ENCODE peak calls at places on chromosomes 3 and 15, in four cellular contexts. One of them, this sample, is unnamed.

GRCh38 chr3:106251160-106251892 is 382.5 kb upstream of the CBLB start:
- DNase-seq in endodermal cell: no peak
- DNase-seq in endothelial cell: no peak
- DNase-seq in tibial nerve: no peak
- DNase-seq in this sample: no peak

GRCh38 chr15:95910643-95911212 is 419.8 kb upstream of the NR2F2 start:
- DNase-seq in endodermal cell: peak
- DNase-seq in endothelial cell: no peak
- DNase-seq in tibial nerve: no peak
- DNase-seq in this sample: no peak

GRCh38 chr3:127706785-127707351 is 34.1 kb downstream of the ABTB1 start:
- DNase-seq in endodermal cell: peak
- DNase-seq in endothelial cell: no peak
- DNase-seq in tibial nerve: no peak
- DNase-seq in this sample: no peak

GRCh38 chr3:120560304-120561250 is 35.6 kb upstream of the NDUFB4 start:
- DNase-seq in endodermal cell: peak
- DNase-seq in endothelial cell: peak
- DNase-seq in tibial nerve: no peak
- DNase-seq in this sample: no peak

GRCh38 chr3:70726096-70726745 is 413.8 kb upstream of the MDFIC2 start:
- DNase-seq in endodermal cell: no peak
- DNase-seq in endothelial cell: no peak
- DNase-seq in tibial nerve: no peak
- DNase-seq in this sample: no peak

GRCh38 chr3:193954752-193955151 is 181.2 kb upstream of the HES1 start:
- DNase-seq in endodermal cell: no peak
- DNase-seq in endothelial cell: no peak
- DNase-seq in tibial nerve: no peak
- DNase-seq in this sample: no peak

GRCh38 chr15:89998141-89998661 is 2.9 kb upstream of the ZNF710 start:
- DNase-seq in endodermal cell: no peak
- DNase-seq in endothelial cell: no peak
- DNase-seq in tibial nerve: no peak
- DNase-seq in this sample: no peak

GRCh38 chr3:62007036-62007435 is 366.3 kb downstream of the FEZF2 start:
- DNase-seq in endodermal cell: no peak
- DNase-seq in endothelial cell: no peak
- DNase-seq in tibial nerve: no peak
- DNase-seq in this sample: no peak

GRCh38 chr3:24042174-24042878 is 97.2 kb downstream of the NR1D2 start:
- DNase-seq in endodermal cell: no peak
- DNase-seq in endothelial cell: no peak
- DNase-seq in tibial nerve: no peak
- DNase-seq in this sample: no peak

GRCh38 chr3:185976977-185977678 is 39.3 kb upstream of the TRA2B start:
- DNase-seq in endodermal cell: peak
- DNase-seq in endothelial cell: peak
- DNase-seq in tibial nerve: peak
- DNase-seq in this sample: peak

GRCh38 chr3:120160050-120160449 is 65.8 kb upstream of the GSK3B start:
- DNase-seq in endodermal cell: no peak
- DNase-seq in endothelial cell: no peak
- DNase-seq in tibial nerve: peak
- DNase-seq in this sample: no peak

GRCh38 chr3:195914648-195915473 is 6.5 kb upstream of the TNK2 start:
- DNase-seq in endodermal cell: peak
- DNase-seq in endothelial cell: peak
- DNase-seq in tibial nerve: peak
- DNase-seq in this sample: peak

GRCh38 chr3:41682996-41683395 is 278.9 kb downstream of the ULK4 start:
- DNase-seq in endodermal cell: no peak
- DNase-seq in endothelial cell: no peak
- DNase-seq in tibial nerve: no peak
- DNase-seq in this sample: no peak

GRCh38 chr3:169085827-169086226 is 577.7 kb downstream of the MECOM start:
- DNase-seq in endodermal cell: no peak
- DNase-seq in endothelial cell: no peak
- DNase-seq in tibial nerve: no peak
- DNase-seq in this sample: no peak

GRCh38 chr3:13841141-13841540 is 38.7 kb downstream of the WNT7A start:
- DNase-seq in endodermal cell: no peak
- DNase-seq in endothelial cell: no peak
- DNase-seq in tibial nerve: no peak
- DNase-seq in this sample: no peak

GRCh38 chr3:175426805-175427204 is 567.7 kb downstream of the NAALADL2 start:
- DNase-seq in endodermal cell: no peak
- DNase-seq in endothelial cell: no peak
- DNase-seq in tibial nerve: no peak
- DNase-seq in this sample: no peak

GRCh38 chr3:178735032-178735674 is 198.9 kb downstream of the KCNMB2 start:
- DNase-seq in endodermal cell: no peak
- DNase-seq in endothelial cell: no peak
- DNase-seq in tibial nerve: no peak
- DNase-seq in this sample: no peak

GRCh38 chr3:54856271-54856670 is 71.6 kb downstream of the LRTM1 start:
- DNase-seq in endodermal cell: no peak
- DNase-seq in endothelial cell: no peak
- DNase-seq in tibial nerve: no peak
- DNase-seq in this sample: no peak

GRCh38 chr3:156978471-156978961 is 152.4 kb downstream of the LEKR1 start:
- DNase-seq in endodermal cell: no peak
- DNase-seq in endothelial cell: no peak
- DNase-seq in tibial nerve: no peak
- DNase-seq in this sample: no peak

GRCh38 chr3:186772281-186772885 is 11.0 kb upstream of the EIF4A2 start:
- DNase-seq in endodermal cell: peak
- DNase-seq in endothelial cell: no peak
- DNase-seq in tibial nerve: no peak
- DNase-seq in this sample: no peak

GRCh38 chr15:38991126-38991525 is 426.5 kb upstream of the RASGRP1 start:
- DNase-seq in endodermal cell: peak
- DNase-seq in endothelial cell: peak
- DNase-seq in tibial nerve: no peak
- DNase-seq in this sample: no peak

GRCh38 chr3:132034486-132035464 is at the start of gene CPNE4:
- DNase-seq in endodermal cell: peak
- DNase-seq in endothelial cell: peak
- DNase-seq in tibial nerve: peak
- DNase-seq in this sample: peak

GRCh38 chr3:25428003-25428861 is at the start of gene RARB:
- DNase-seq in endodermal cell: peak
- DNase-seq in endothelial cell: peak
- DNase-seq in tibial nerve: peak
- DNase-seq in this sample: peak

GRCh38 chr3:108642526-108642925 is 53.0 kb downstream of the DZIP3 start:
- DNase-seq in endodermal cell: no peak
- DNase-seq in endothelial cell: no peak
- DNase-seq in tibial nerve: no peak
- DNase-seq in this sample: no peak

GRCh38 chr3:151213881-151214280 is 10.9 kb upstream of the GPR171 start:
- DNase-seq in endodermal cell: no peak
- DNase-seq in endothelial cell: no peak
- DNase-seq in tibial nerve: no peak
- DNase-seq in this sample: no peak

GRCh38 chr3:152696962-152697361 is 138.0 kb upstream of the P2RY1 start:
- DNase-seq in endodermal cell: no peak
- DNase-seq in endothelial cell: no peak
- DNase-seq in tibial nerve: no peak
- DNase-seq in this sample: no peak

GRCh38 chr15:25683911-25684310 is 179.2 kb downstream of the ATP10A start:
- DNase-seq in endodermal cell: no peak
- DNase-seq in endothelial cell: no peak
- DNase-seq in tibial nerve: no peak
- DNase-seq in this sample: no peak

GRCh38 chr3:171712168-171712938 is 97.9 kb downstream of the PLD1 start:
- DNase-seq in endodermal cell: no peak
- DNase-seq in endothelial cell: no peak
- DNase-seq in tibial nerve: no peak
- DNase-seq in this sample: no peak

GRCh38 chr15:92167413-92167950 is 226.2 kb upstream of the ST8SIA2 start:
- DNase-seq in endodermal cell: no peak
- DNase-seq in endothelial cell: no peak
- DNase-seq in tibial nerve: no peak
- DNase-seq in this sample: no peak

GRCh38 chr3:24616138-24616829 is 121.6 kb upstream of the THRB start:
- DNase-seq in endodermal cell: no peak
- DNase-seq in endothelial cell: no peak
- DNase-seq in tibial nerve: no peak
- DNase-seq in this sample: no peak

GRCh38 chr3:13141991-13142412 is 68.8 kb upstream of the IQSEC1 start:
- DNase-seq in endodermal cell: peak
- DNase-seq in endothelial cell: peak
- DNase-seq in tibial nerve: no peak
- DNase-seq in this sample: peak

GRCh38 chr3:111610612-111611054 is 15.5 kb upstream of the ZBED2 start:
- DNase-seq in endodermal cell: no peak
- DNase-seq in endothelial cell: no peak
- DNase-seq in tibial nerve: no peak
- DNase-seq in this sample: no peak

GRCh38 chr3:126986001-126986400 is 3.1 kb downstream of the PLXNA1 start:
- DNase-seq in endodermal cell: no peak
- DNase-seq in endothelial cell: no peak
- DNase-seq in tibial nerve: no peak
- DNase-seq in this sample: no peak

GRCh38 chr15:101618861-101619614 is 33.1 kb downstream of the TM2D3 start:
- DNase-seq in endodermal cell: no peak
- DNase-seq in endothelial cell: no peak
- DNase-seq in tibial nerve: no peak
- DNase-seq in this sample: no peak

DNA sequence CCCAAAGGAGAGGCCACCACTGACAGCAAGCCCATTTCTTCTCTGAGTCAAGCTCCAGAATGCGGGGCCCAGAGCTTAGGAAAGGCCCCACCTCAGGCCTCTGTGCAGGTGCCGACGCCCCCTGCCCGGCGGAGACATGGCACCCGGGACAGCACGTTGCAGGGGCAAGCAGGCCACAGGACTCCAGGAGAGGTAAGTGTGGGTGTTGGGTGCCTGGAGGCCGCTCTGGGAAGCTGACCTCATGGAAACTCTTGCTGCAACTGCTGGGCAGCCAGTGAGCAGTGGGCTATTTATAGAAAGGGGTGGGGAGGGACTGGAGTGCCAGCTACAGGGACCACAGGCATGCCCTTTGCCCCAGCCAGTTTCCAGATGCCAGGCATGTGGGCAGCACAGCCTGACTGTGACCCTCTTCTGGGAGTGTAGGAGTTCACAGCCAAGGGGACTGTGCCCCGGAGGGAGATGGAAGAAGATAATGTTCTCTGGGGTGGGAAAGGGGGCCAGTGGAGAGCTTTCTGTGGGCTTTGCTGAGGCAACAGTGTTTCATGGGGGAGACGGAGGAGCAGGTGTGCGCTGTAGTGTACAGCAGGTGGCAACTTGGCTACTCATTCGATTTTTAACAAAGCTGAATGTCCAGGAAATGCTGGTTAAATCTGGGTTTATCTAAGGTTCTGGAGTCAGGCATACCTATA is 23.7 kb downstream of the ALPK3 start:
- DNase-seq in endodermal cell: no peak
- DNase-seq in endothelial cell: no peak
- DNase-seq in tibial nerve: no peak
- DNase-seq in this sample: no peak
- TF ChIP-seq CTCF in endodermal cell: no peak
- TF ChIP-seq CTCF in endothelial cell: no peak
- TF ChIP-seq CTCF in tibial nerve: no peak
- TF ChIP-seq CTCF in this sample: no peak

DNA sequence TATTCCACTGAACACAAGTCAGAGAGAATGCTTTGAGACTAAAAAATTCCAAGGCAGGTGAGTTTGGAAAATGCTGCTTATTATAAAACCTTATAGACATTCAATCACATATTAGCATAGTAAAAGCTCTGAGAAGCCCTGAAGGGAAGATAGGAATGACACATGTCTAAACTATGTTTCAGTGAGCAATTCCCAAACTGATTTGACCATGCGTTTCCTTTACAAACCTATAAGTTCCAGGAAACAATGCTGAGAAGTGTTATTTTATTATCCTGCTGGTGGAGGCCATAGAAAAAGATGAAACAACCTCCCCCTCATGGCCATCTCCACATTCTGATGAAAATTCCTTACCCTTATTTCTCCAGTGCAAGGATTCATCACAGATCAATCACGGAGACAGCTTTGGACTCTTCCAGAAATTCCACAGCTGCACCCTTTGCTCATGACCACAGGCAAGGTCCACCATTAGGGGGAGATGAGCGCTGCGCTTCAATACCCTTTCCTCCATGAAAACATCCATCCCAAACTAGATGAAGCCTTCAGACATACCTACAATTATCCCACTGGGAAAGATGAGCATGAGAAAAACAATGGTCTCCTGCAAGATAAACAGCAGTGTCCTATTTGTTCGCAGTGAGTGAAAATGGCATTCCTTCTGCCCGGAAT is 372.2 kb downstream of the MAGI1 start:
- DNase-seq in endodermal cell: no peak
- DNase-seq in endothelial cell: no peak
- DNase-seq in tibial nerve: no peak
- DNase-seq in this sample: no peak
- TF ChIP-seq CTCF in endodermal cell: peak
- TF ChIP-seq CTCF in endothelial cell: no peak
- TF ChIP-seq CTCF in tibial nerve: no peak
- TF ChIP-seq CTCF in this sample: no peak

GRCh38 chr15:58241872-58242271 is 103.7 kb downstream of the AQP9 start:
- DNase-seq in endodermal cell: no peak
- DNase-seq in endothelial cell: no peak
- DNase-seq in tibial nerve: no peak
- DNase-seq in this sample: no peak
- TF ChIP-seq CTCF in endodermal cell: peak
- TF ChIP-seq CTCF in endothelial cell: no peak
- TF ChIP-seq CTCF in tibial nerve: no peak
- TF ChIP-seq CTCF in this sample: no peak

GRCh38 chr3:30130391-30130790 is 476.0 kb upstream of the TGFBR2 start:
- DNase-seq in endodermal cell: no peak
- DNase-seq in endothelial cell: no peak
- DNase-seq in tibial nerve: no peak
- DNase-seq in this sample: no peak

GRCh38 chr3:30140356-30140755 is 466.0 kb upstream of the TGFBR2 start:
- DNase-seq in endodermal cell: no peak
- DNase-seq in endothelial cell: no peak
- DNase-seq in tibial nerve: no peak
- DNase-seq in this sample: no peak

GRCh38 chr3:30131171-30131570 is 475.2 kb upstream of the TGFBR2 start:
- DNase-seq in endodermal cell: no peak
- DNase-seq in endothelial cell: no peak
- DNase-seq in tibial nerve: no peak
- DNase-seq in this sample: no peak

GRCh38 chr3:30139283-30139682 is 467.1 kb upstream of the TGFBR2 start:
- DNase-seq in endodermal cell: no peak
- DNase-seq in endothelial cell: no peak
- DNase-seq in tibial nerve: no peak
- DNase-seq in this sample: no peak

DNA sequence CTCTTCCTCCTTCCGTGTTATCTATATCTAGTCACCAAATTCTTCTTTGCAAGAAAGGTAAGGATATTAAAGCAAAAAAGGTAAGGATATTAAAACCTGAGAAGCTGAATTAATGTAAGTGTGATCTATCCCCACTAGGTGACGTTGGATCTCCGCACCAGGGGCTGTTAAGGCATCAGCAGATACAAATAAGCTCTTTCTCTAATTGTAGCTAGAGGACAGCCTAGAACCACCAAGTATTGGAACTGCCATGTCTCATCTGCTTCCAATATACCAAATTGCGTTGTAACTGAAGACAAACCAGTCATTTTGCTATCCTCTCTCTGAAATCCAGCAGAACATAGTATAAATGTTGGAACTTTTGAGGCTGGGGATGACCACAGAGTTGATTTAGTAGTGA is 471.2 kb upstream of the TGFBR2 start:
- DNase-seq in endodermal cell: no peak
- DNase-seq in endothelial cell: no peak
- DNase-seq in tibial nerve: no peak
- DNase-seq in this sample: no peak
- TF ChIP-seq CTCF in endodermal cell: peak
- TF ChIP-seq CTCF in endothelial cell: no peak
- TF ChIP-seq CTCF in tibial nerve: no peak
- TF ChIP-seq CTCF in this sample: no peak